ENCODE peak calls at places on chromosomes 7 and 10, in six cellular contexts. J is GM06990, C is AG10803, H is spleen, X is cardiac fibroblast, E is fibroblast of lung. B is an unnamed sample.

GRCh38 chr10:78529262-78529661 is 495.6 kb downstream of the RPS24 start:
- DNase-seq in J (no peak), C (no peak), H (no peak), X (no peak), E (no peak), B (no peak)

GRCh38 chr10:77989081-77989724 is 40.1 kb downstream of the POLR3A start:
- DNase-seq in J (no peak), C (peak), H (peak), X (no peak), E (peak), B (peak)

GRCh38 chr10:98611432-98611831 is 164.7 kb upstream of the HPS1 start:
- DNase-seq in J (no peak), C (peak), H (no peak), X (no peak), E (no peak), B (no peak)

GRCh38 chr7:18474944-18475343 is 20.6 kb upstream of the HDAC9 start:
- DNase-seq in J (no peak), C (no peak), H (no peak), X (no peak), E (no peak), B (no peak)

GRCh38 chr10:10703390-10703789 is 314.3 kb upstream of the CELF2 start:
- DNase-seq in J (no peak), C (no peak), H (no peak), X (no peak), E (no peak), B (no peak)

GRCh38 chr7:77245015-77245755 is 45.6 kb upstream of the FGL2 start:
- DNase-seq in J (no peak), C (no peak), H (no peak), X (no peak), E (no peak), B (no peak)

GRCh38 chr10:35362701-35363350 is 26.5 kb downstream of the CCNY start:
- DNase-seq in J (no peak), C (no peak), H (no peak), X (no peak), E (no peak), B (no peak)

GRCh38 chr7:129168219-129168991 is 20.0 kb upstream of the SMO start:
- DNase-seq in J (no peak), C (no peak), H (no peak), X (no peak), E (peak), B (no peak)

GRCh38 chr10:124059552-124059951 is 33.8 kb downstream of the CHST15 start:
- DNase-seq in J (no peak), C (no peak), H (no peak), X (no peak), E (no peak), B (no peak)

GRCh38 chr10:70357447-70358035 is 24.9 kb downstream of the LRRC20 start:
- DNase-seq in J (peak), C (peak), H (peak), X (no peak), E (peak), B (no peak)

GRCh38 chr10:120543291-120543690 is 86.3 kb downstream of the PLPP4 start:
- DNase-seq in J (no peak), C (no peak), H (no peak), X (no peak), E (no peak), B (no peak)

GRCh38 chr10:13707156-13707881 is 120.6 kb downstream of the PRPF18 start:
- DNase-seq in J (peak), C (peak), H (peak), X (peak), E (peak), B (peak)

GRCh38 chr10:132555648-132556575 is 18.3 kb downstream of the INPP5A start:
- DNase-seq in J (no peak), C (no peak), H (peak), X (no peak), E (no peak), B (no peak)

GRCh38 chr10:21519981-21520436 is 5.5 kb downstream of the SKIDA1 start:
- DNase-seq in J (no peak), C (peak), H (no peak), X (peak), E (peak), B (peak)

GRCh38 chr7:94476251-94476840 is 33.3 kb upstream of the CASD1 start:
- DNase-seq in J (no peak), C (no peak), H (no peak), X (no peak), E (no peak), B (no peak)

GRCh38 chr10:13877154-13877909 is 290.6 kb downstream of the PRPF18 start:
- DNase-seq in J (no peak), C (peak), H (no peak), X (peak), E (peak), B (peak)

GRCh38 chr7:113945018-113945938 is 26.5 kb upstream of the PPP1R3A start:
- DNase-seq in J (no peak), C (no peak), H (peak), X (no peak), E (no peak), B (no peak)

GRCh38 chr7:15783971-15784693 is 97.6 kb upstream of the MEOX2 start:
- DNase-seq in J (no peak), C (no peak), H (no peak), X (no peak), E (no peak), B (no peak)

GRCh38 chr7:19284596-19285300 is 139.5 kb upstream of the FERD3L start:
- DNase-seq in J (no peak), C (peak), H (no peak), X (peak), E (peak), B (peak)

GRCh38 chr7:82362129-82362528 is 81.4 kb downstream of the CACNA2D1 start:
- DNase-seq in J (no peak), C (peak), H (no peak), X (peak), E (peak), B (peak)

GRCh38 chr7:48261696-48262095 is 90.4 kb downstream of the ABCA13 start:
- DNase-seq in J (no peak), C (no peak), H (no peak), X (no peak), E (no peak), B (no peak)

GRCh38 chr10:56319386-56319785 is 41.7 kb downstream of the ZWINT start:
- DNase-seq in J (no peak), C (peak), H (no peak), X (no peak), E (peak), B (no peak)

GRCh38 chr10:97570789-97571536 is 1.6 kb upstream of the ANKRD2 start:
- DNase-seq in J (no peak), C (no peak), H (peak), X (no peak), E (no peak), B (no peak)

GRCh38 chr10:132533571-132534260 is 3.9 kb upstream of the INPP5A start:
- DNase-seq in J (no peak), C (no peak), H (no peak), X (no peak), E (no peak), B (no peak)

GRCh38 chr10:132146271-132146671 is 40.5 kb upstream of the DPYSL4 start:
- DNase-seq in J (no peak), C (no peak), H (peak), X (no peak), E (no peak), B (no peak)

GRCh38 chr10:2633630-2634029 is 433.7 kb upstream of the PFKP start:
- DNase-seq in J (no peak), C (no peak), H (no peak), X (no peak), E (no peak), B (no peak)

GRCh38 chr7:44796034-44796503 is 412 bp upstream of the PPIA start:
- DNase-seq in J (no peak), C (peak), H (no peak), X (peak), E (peak), B (peak)

GRCh38 chr7:134058521-134058920 is 68.6 kb upstream of the LRGUK start:
- DNase-seq in J (no peak), C (no peak), H (no peak), X (no peak), E (no peak), B (no peak)

GRCh38 chr7:43856996-43857395 is 12.3 kb downstream of the MRPS24 start:
- DNase-seq in J (no peak), C (no peak), H (peak), X (no peak), E (peak), B (no peak)

GRCh38 chr7:16688249-16688648 is 42.3 kb downstream of the BZW2 start:
- DNase-seq in J (no peak), C (no peak), H (no peak), X (no peak), E (no peak), B (no peak)

GRCh38 chr7:12257582-12257981 is 46.5 kb downstream of the TMEM106B start:
- DNase-seq in J (peak), C (peak), H (no peak), X (peak), E (peak), B (peak)

GRCh38 chr10:36759111-36759805 is 366.1 kb upstream of the ANKRD30A start:
- DNase-seq in J (no peak), C (peak), H (no peak), X (peak), E (peak), B (peak)

GRCh38 chr7:128167791-128168666 is 73.0 kb upstream of the LEP start:
- DNase-seq in J (no peak), C (no peak), H (no peak), X (no peak), E (no peak), B (no peak)

GRCh38 chr10:14254368-14254767 is 76.4 kb downstream of the FRMD4A start:
- DNase-seq in J (no peak), C (no peak), H (no peak), X (no peak), E (peak), B (peak)

GRCh38 chr10:3406556-3406955 is 234.0 kb upstream of the PITRM1 start:
- DNase-seq in J (no peak), C (no peak), H (no peak), X (no peak), E (no peak), B (no peak)

GRCh38 chr7:77798394-77799077 is at the start of the genes PHTF2 and TMEM60:
- DNase-seq in J (peak), C (peak), H (peak), X (peak), E (peak), B (peak)

GRCh38 chr7:108211382-108212201 is 81.4 kb upstream of the LAMB4 start:
- DNase-seq in J (peak), C (no peak), H (no peak), X (peak), E (peak), B (peak)

GRCh38 chr7:121591916-121592315 is 195.8 kb upstream of the FAM3C start:
- DNase-seq in J (no peak), C (no peak), H (no peak), X (no peak), E (no peak), B (no peak)
- H3K4me3 ChIP-seq in J (no peak), C (no peak), H (no peak), X (no peak), E (no peak), B (no peak)

GRCh38 chr10:16933799-16934198 is 116.6 kb upstream of the RSU1 start:
- DNase-seq in J (peak), C (peak), H (no peak), X (peak), E (no peak), B (no peak)
- TF ChIP-seq CTCF in J (no peak), C (peak), H (no peak), X (no peak), E (no peak), B (no peak)

DNA sequence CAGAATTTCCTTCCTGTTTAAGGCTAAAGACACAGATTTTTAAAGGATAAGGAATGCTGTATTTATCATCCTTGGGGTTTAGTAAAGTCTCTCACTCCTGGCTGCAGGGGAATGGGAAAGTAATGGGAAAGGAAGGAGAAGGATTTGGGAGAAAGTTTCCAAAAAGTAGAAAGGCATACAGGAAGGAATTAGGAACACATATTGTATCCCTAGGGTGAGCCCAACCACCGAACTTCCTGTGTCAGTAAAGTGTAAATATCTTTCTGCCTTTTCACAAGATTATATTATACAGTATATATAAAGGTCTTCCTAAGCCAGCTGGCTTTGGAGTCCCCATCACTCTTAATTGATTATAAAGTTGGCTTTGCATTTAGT is 12.0 kb upstream of the UBE2D1 start:
- DNase-seq in J (no peak), C (no peak), H (no peak), X (no peak), E (no peak), B (no peak)
- H3K4me3 ChIP-seq in J (no peak), C (no peak), H (no peak), X (no peak), E (no peak), B (no peak)

GRCh38 chr10:72097448-72098300 is 9.3 kb upstream of the SPOCK2 start:
- DNase-seq in J (no peak), C (peak), H (no peak), X (peak), E (peak), B (peak)

GRCh38 chr10:72098301-72099053 is 10.1 kb upstream of the SPOCK2 start:
- DNase-seq in J (no peak), C (no peak), H (no peak), X (no peak), E (no peak), B (no peak)

GRCh38 chr10:72096115-72097000 is 8.0 kb upstream of the SPOCK2 start:
- DNase-seq in J (no peak), C (no peak), H (no peak), X (peak), E (peak), B (peak)

GRCh38 chr10:72095195-72095594 is 6.8 kb upstream of the SPOCK2 start:
- DNase-seq in J (no peak), C (no peak), H (no peak), X (no peak), E (no peak), B (no peak)

GRCh38 chr10:72099054-72099921 is 10.9 kb upstream of the SPOCK2 start:
- DNase-seq in J (no peak), C (no peak), H (no peak), X (peak), E (no peak), B (no peak)
- TF ChIP-seq CTCF in J (no peak), C (no peak), H (no peak), X (no peak), E (no peak), B (no peak)

GRCh38 chr7:111753968-111754367 is 191.7 kb upstream of the IMMP2L start:
- DNase-seq in J (no peak), C (no peak), H (no peak), X (no peak), E (peak), B (peak)

GRCh38 chr7:111750878-111751277 is 188.6 kb upstream of the IMMP2L start:
- DNase-seq in J (no peak), C (no peak), H (no peak), X (no peak), E (no peak), B (no peak)

GRCh38 chr7:111749625-111750024 is 187.3 kb upstream of the IMMP2L start:
- DNase-seq in J (no peak), C (no peak), H (no peak), X (no peak), E (no peak), B (no peak)

GRCh38 chr7:111750168-111750715 is 187.9 kb upstream of the IMMP2L start:
- DNase-seq in J (no peak), C (no peak), H (no peak), X (no peak), E (no peak), B (no peak)

GRCh38 chr7:111752022-111752582 is 189.8 kb upstream of the IMMP2L start:
- DNase-seq in J (no peak), C (peak), H (peak), X (peak), E (peak), B (peak)
- H3K4me3 ChIP-seq in J (no peak), C (no peak), H (no peak), X (no peak), E (no peak), B (no peak)

GRCh38 chr10:5632430-5632829 is 34.0 kb downstream of the ASB13 start:
- DNase-seq in J (no peak), C (peak), H (no peak), X (no peak), E (peak), B (no peak)
- TF ChIP-seq CTCF in J (no peak), C (no peak), H (no peak), X (no peak), E (no peak), B (no peak)

GRCh38 chr7:140509789-140510188 is 30.5 kb upstream of the MKRN1 start:
- DNase-seq in J (no peak), C (no peak), H (no peak), X (no peak), E (no peak), B (no peak)
- H3K4me3 ChIP-seq in J (no peak), C (no peak), H (no peak), X (no peak), E (no peak), B (no peak)

DNA sequence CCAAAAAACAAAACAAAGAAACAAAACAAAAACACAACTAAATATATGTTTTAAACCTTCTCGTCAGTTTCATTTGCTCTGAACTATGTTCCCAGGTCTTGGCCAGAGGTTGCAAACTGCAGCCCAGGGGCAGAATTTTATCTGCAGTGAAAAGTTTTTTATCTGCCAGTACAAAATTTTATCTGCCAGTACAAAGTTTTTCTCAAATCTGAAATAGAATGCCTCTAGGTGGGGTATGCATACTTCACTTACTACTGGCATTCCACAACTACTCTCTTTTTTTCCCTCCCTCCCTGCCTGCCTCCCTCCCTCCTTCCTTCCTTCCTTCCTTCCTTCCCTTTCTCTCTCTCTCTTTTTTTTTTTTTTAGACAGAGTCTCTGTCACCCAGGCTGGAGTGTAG is 9.4 kb upstream of the CLDN3 start:
- DNase-seq in J (no peak), C (no peak), H (no peak), X (peak), E (peak), B (peak)
- TF ChIP-seq CTCF in J (no peak), C (no peak), H (no peak), X (no peak), E (no peak), B (no peak)

GRCh38 chr7:55366461-55367138 is 1.5 kb downstream of the LANCL2 start:
- DNase-seq in J (no peak), C (no peak), H (no peak), X (peak), E (no peak), B (peak)

GRCh38 chr7:55365680-55366460 is 733 bp downstream of the LANCL2 start:
- DNase-seq in J (peak), C (peak), H (peak), X (peak), E (peak), B (peak)

GRCh38 chr7:55367283-55367840 is 2.2 kb downstream of the LANCL2 start:
- DNase-seq in J (no peak), C (no peak), H (no peak), X (no peak), E (no peak), B (no peak)

GRCh38 chr7:55363386-55364170 is 1.6 kb upstream of the LANCL2 start:
- DNase-seq in J (no peak), C (no peak), H (peak), X (no peak), E (no peak), B (no peak)

DNA sequence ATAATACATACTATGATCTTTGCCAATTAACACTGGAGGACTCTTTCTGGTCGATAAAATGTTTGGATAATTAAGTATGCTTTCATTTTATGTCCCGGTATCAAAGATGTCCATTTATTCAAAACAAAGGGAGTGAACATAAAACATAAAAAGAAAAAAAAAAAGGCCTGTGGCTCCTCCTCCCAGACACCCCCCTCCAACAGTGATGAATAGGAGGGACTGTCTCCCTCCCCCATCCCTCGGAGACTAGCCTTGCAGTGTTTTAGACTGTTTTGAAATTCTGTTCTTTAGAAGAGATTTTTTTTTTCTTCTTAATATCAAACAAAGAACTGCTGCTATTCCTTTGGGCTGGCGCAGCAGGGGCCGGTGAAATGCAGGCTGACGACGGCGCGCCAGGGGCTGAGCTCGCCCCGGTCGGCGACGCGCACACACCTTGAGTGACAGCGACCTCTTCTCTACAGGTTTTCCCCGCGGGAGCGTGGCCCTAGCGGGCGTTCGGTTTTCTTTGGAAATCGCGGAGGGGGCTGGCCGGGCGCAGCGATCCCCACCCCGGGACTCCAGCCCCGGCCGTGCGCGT is at the start of gene LANCL2:
- DNase-seq in J (no peak), C (no peak), H (no peak), X (peak), E (peak), B (peak)
- H3K4me3 ChIP-seq in J (peak), C (peak), H (peak), X (peak), E (peak), B (peak)